ENCODE peak calls at places on chromosome 1, in nine cellular contexts. Q is dorsolateral prefrontal cortex, F is right lobe of liver, B is mesendoderm, K is uterus, C is brain microvascular endothelial cell, E is sigmoid colon, L is coronary artery, W is cardiac muscle cell. N is an unnamed sample.

GRCh38 chr1:1437033-1437903 is 1.8 kb downstream of the VWA1 start:
- DNase-seq in Q (no peak), F (peak), B (no peak), K (no peak), C (no peak), E (no peak), L (no peak), W (no peak), N (no peak)

GRCh38 chr1:78279051-78279450 is 211.7 kb upstream of the PTGFR start:
- DNase-seq in Q (no peak), F (no peak), B (no peak), K (no peak), C (peak), E (no peak), L (no peak), W (no peak), N (no peak)

GRCh38 chr1:209375681-209376360 is 207.7 kb upstream of the CAMK1G start:
- DNase-seq in Q (no peak), F (no peak), B (peak), K (no peak), C (peak), E (no peak), L (no peak), W (no peak), N (no peak)

GRCh38 chr1:225822655-225823403 is 12.9 kb downstream of the EPHX1 start:
- DNase-seq in Q (no peak), F (no peak), B (no peak), K (no peak), C (no peak), E (no peak), L (no peak), W (no peak), N (no peak)

GRCh38 chr1:66439028-66439427 is 94.9 kb upstream of the SGIP1 start:
- DNase-seq in Q (no peak), F (no peak), B (no peak), K (no peak), C (no peak), E (no peak), L (no peak), W (no peak), N (no peak)

GRCh38 chr1:45673956-45674355 is 12.4 kb downstream of the GPBP1L1 start:
- DNase-seq in Q (no peak), F (no peak), B (peak), K (no peak), C (no peak), E (no peak), L (no peak), W (no peak), N (no peak)

GRCh38 chr1:159282118-159282517 is 20.0 kb upstream of the FCER1A start:
- DNase-seq in Q (no peak), F (no peak), B (peak), K (no peak), C (no peak), E (no peak), L (no peak), W (no peak), N (no peak)

GRCh38 chr1:204222006-204222872 is 8.5 kb upstream of the GOLT1A start:
- DNase-seq in Q (no peak), F (no peak), B (no peak), K (no peak), C (no peak), E (no peak), L (no peak), W (no peak), N (no peak)

GRCh38 chr1:44807364-44808062 is 362 bp upstream of the DYNLT4 start:
- DNase-seq in Q (peak), F (peak), B (peak), K (peak), C (peak), E (peak), L (peak), W (peak), N (peak)

GRCh38 chr1:218735436-218735835 is 390.3 kb downstream of the TGFB2 start:
- DNase-seq in Q (no peak), F (no peak), B (no peak), K (peak), C (peak), E (no peak), L (no peak), W (peak), N (no peak)

GRCh38 chr1:205013683-205014367 is 29.2 kb upstream of the CNTN2 start:
- DNase-seq in Q (no peak), F (no peak), B (no peak), K (peak), C (no peak), E (peak), L (no peak), W (peak), N (no peak)

GRCh38 chr1:195195423-195196057 is 1412.7 kb downstream of the KCNT2 start:
- DNase-seq in Q (no peak), F (no peak), B (no peak), K (no peak), C (no peak), E (no peak), L (no peak), W (no peak), N (no peak)

GRCh38 chr1:222546548-222547259 is 1.2 kb downstream of the HHIPL2 start:
- DNase-seq in Q (no peak), F (no peak), B (peak), K (no peak), C (peak), E (no peak), L (no peak), W (peak), N (peak)

GRCh38 chr1:29984544-29985375 is 738.6 kb downstream of the MATN1 start:
- DNase-seq in Q (no peak), F (no peak), B (peak), K (no peak), C (no peak), E (no peak), L (peak), W (no peak), N (no peak)

GRCh38 chr1:111603979-111604378 is 15.6 kb upstream of the RAP1A start:
- DNase-seq in Q (no peak), F (no peak), B (no peak), K (no peak), C (no peak), E (peak), L (no peak), W (peak), N (no peak)

GRCh38 chr1:183476081-183476480 is 3.8 kb downstream of the SMG7 start:
- DNase-seq in Q (no peak), F (no peak), B (no peak), K (no peak), C (no peak), E (no peak), L (no peak), W (no peak), N (no peak)

GRCh38 chr1:39080269-39080826 is 54.2 kb downstream of the NDUFS5 start:
- DNase-seq in Q (no peak), F (no peak), B (no peak), K (no peak), C (no peak), E (no peak), L (no peak), W (no peak), N (no peak)

GRCh38 chr1:119742193-119742592 is 26.5 kb downstream of the HMGCS2 start:
- DNase-seq in Q (no peak), F (peak), B (no peak), K (no peak), C (no peak), E (no peak), L (peak), W (no peak), N (no peak)

GRCh38 chr1:153598309-153599172 is 14.4 kb downstream of the S100A16 start:
- DNase-seq in Q (no peak), F (no peak), B (peak), K (no peak), C (peak), E (peak), L (no peak), W (no peak), N (no peak)

GRCh38 chr1:59384443-59384842 is 87.5 kb downstream of the FGGY start:
- DNase-seq in Q (no peak), F (no peak), B (peak), K (no peak), C (no peak), E (no peak), L (no peak), W (no peak), N (no peak)

GRCh38 chr1:224540535-224540934 is 75.6 kb upstream of the CNIH3 start:
- DNase-seq in Q (no peak), F (no peak), B (no peak), K (no peak), C (no peak), E (no peak), L (no peak), W (no peak), N (no peak)

GRCh38 chr1:243945727-243946126 is 95.7 kb upstream of the AKT3 start:
- DNase-seq in Q (no peak), F (no peak), B (no peak), K (no peak), C (no peak), E (no peak), L (no peak), W (no peak), N (no peak)

GRCh38 chr1:231626535-231626950 is at the start of gene DISC1:
- DNase-seq in Q (peak), F (peak), B (peak), K (peak), C (peak), E (peak), L (peak), W (peak), N (no peak)

GRCh38 chr1:248098529-248098928 is 3.5 kb downstream of the OR2L13 start:
- DNase-seq in Q (no peak), F (no peak), B (no peak), K (no peak), C (no peak), E (no peak), L (no peak), W (no peak), N (no peak)

GRCh38 chr1:31696246-31696645 is 7.6 kb downstream of the COL16A1 start:
- DNase-seq in Q (peak), F (no peak), B (no peak), K (no peak), C (no peak), E (peak), L (no peak), W (no peak), N (no peak)

GRCh38 chr1:3603566-3604467 is 7.5 kb downstream of the MEGF6 start:
- DNase-seq in Q (no peak), F (no peak), B (no peak), K (no peak), C (no peak), E (no peak), L (no peak), W (no peak), N (no peak)

GRCh38 chr1:37234941-37235418 is 200.7 kb upstream of the GRIK3 start:
- DNase-seq in Q (peak), F (no peak), B (peak), K (no peak), C (no peak), E (no peak), L (no peak), W (no peak), N (no peak)

GRCh38 chr1:76124196-76124595 is 49.6 kb downstream of the ST6GALNAC3 start:
- DNase-seq in Q (no peak), F (no peak), B (peak), K (no peak), C (no peak), E (no peak), L (no peak), W (no peak), N (no peak)

DNA sequence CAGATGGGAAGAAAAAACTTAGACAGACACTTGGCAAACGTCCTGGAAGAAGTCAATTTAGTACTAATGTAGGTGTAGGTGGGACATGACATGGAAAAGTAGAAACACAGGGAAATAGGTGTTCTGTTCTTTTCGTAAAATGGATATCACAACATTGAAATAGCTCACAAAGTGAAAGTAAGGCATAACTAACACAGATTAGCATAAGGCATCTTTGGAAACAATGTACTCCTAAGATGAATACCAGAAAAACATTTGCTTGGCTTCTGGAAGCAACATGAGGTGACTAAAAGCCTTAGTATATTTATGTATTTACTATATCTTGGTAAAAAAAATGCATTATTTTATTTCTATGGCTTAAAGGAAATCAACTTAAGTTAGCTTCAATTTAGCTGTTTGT is 61.6 kb downstream of the GORAB start:
- DNase-seq in Q (no peak), F (no peak), B (no peak), K (no peak), C (no peak), E (no peak), L (no peak), W (no peak), N (no peak)
- H3K4me3 ChIP-seq in Q (no peak), F (no peak), B (no peak), K (peak), C (no peak), E (no peak), L (peak), W (no peak), N (peak)

GRCh38 chr1:246139745-246140182 is 367.3 kb downstream of the SMYD3 start:
- DNase-seq in Q (no peak), F (no peak), B (no peak), K (no peak), C (peak), E (no peak), L (no peak), W (no peak), N (peak)
- H3K27ac ChIP-seq in Q (no peak), F (no peak), B (no peak), K (no peak), C (peak), E (no peak), L (no peak), W (no peak), N (no peak)

GRCh38 chr1:245587435-245588105 is 432.8 kb downstream of the KIF26B start:
- DNase-seq in Q (no peak), F (no peak), B (no peak), K (no peak), C (no peak), E (no peak), L (peak), W (peak), N (no peak)
- H3K4me3 ChIP-seq in Q (no peak), F (no peak), B (no peak), K (no peak), C (no peak), E (no peak), L (no peak), W (no peak), N (no peak)

GRCh38 chr1:61449410-61449809 is 275.5 kb downstream of the TM2D1 start:
- DNase-seq in Q (no peak), F (no peak), B (no peak), K (no peak), C (no peak), E (no peak), L (peak), W (no peak), N (no peak)

GRCh38 chr1:61447339-61448016 is 277.5 kb downstream of the TM2D1 start:
- DNase-seq in Q (no peak), F (no peak), B (no peak), K (no peak), C (no peak), E (no peak), L (no peak), W (no peak), N (no peak)

GRCh38 chr1:61446531-61446991 is 278.4 kb downstream of the TM2D1 start:
- DNase-seq in Q (no peak), F (no peak), B (no peak), K (no peak), C (no peak), E (no peak), L (no peak), W (no peak), N (no peak)

GRCh38 chr1:61448934-61449368 is 276.0 kb downstream of the TM2D1 start:
- DNase-seq in Q (no peak), F (no peak), B (no peak), K (peak), C (no peak), E (peak), L (peak), W (no peak), N (no peak)

GRCh38 chr1:61448017-61448383 is 276.9 kb downstream of the TM2D1 start:
- DNase-seq in Q (no peak), F (no peak), B (no peak), K (no peak), C (no peak), E (no peak), L (no peak), W (no peak), N (no peak)
- H3K27ac ChIP-seq in Q (no peak), F (no peak), B (no peak), K (peak), C (no peak), E (peak), L (peak), W (no peak), N (no peak)

DNA sequence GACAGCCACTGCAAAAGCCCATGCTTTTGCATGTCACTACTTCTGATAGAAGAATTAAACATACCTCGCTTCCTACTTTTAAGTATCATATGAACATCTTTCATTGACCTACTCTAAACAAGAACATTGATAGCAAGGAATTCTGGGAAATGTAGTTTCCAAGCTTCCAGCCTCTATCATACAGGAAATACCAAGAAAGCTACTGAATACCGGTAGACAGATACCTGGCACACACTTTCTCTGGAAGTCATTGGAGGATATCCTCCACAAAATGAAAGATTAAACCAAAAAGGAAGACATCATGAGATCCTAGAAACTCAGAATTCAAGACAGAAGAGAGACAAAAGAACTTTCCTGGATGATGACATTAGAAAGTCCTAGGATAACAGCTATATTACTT is 103.2 kb upstream of the VAV3 start:
- DNase-seq in Q (no peak), F (no peak), B (peak), K (no peak), C (no peak), E (no peak), L (no peak), W (no peak), N (no peak)
- H3K4me3 ChIP-seq in Q (no peak), F (no peak), B (no peak), K (no peak), C (no peak), E (no peak), L (no peak), W (no peak), N (no peak)

GRCh38 chr1:200903793-200904192 is 9.1 kb downstream of the INAVA start:
- DNase-seq in Q (no peak), F (no peak), B (no peak), K (no peak), C (no peak), E (peak), L (no peak), W (no peak), N (no peak)

GRCh38 chr1:200906491-200906890 is 11.8 kb downstream of the INAVA start:
- DNase-seq in Q (no peak), F (no peak), B (no peak), K (no peak), C (no peak), E (no peak), L (no peak), W (no peak), N (no peak)

GRCh38 chr1:200905411-200906052 is 10.8 kb downstream of the INAVA start:
- DNase-seq in Q (no peak), F (no peak), B (no peak), K (no peak), C (peak), E (no peak), L (no peak), W (no peak), N (no peak)

GRCh38 chr1:200901796-200902444 is 7.2 kb downstream of the INAVA start:
- DNase-seq in Q (no peak), F (no peak), B (no peak), K (no peak), C (no peak), E (peak), L (no peak), W (peak), N (no peak)

DNA sequence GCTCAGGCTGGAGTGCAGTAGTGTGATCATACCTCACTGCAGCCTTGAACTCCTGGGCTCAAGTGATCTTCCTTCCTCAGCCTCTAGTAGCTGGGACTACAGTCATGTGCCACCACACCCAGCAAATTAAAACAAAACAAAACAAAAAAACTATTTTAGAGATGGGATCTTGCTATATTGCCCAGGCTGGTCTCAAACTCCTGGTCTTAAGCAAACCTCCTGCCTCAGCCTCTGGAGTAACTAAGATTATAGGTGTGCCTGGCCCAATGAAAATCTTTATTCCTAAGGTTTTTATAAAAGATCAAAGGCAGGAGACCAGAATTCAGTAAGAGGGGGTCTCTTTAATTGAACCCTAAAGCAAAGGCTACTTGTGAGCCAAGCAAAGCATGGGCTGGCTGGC is 10.1 kb downstream of the INAVA start:
- DNase-seq in Q (no peak), F (no peak), B (no peak), K (no peak), C (no peak), E (no peak), L (no peak), W (no peak), N (no peak)
- H3K27ac ChIP-seq in Q (no peak), F (no peak), B (no peak), K (no peak), C (no peak), E (no peak), L (no peak), W (no peak), N (no peak)

DNA sequence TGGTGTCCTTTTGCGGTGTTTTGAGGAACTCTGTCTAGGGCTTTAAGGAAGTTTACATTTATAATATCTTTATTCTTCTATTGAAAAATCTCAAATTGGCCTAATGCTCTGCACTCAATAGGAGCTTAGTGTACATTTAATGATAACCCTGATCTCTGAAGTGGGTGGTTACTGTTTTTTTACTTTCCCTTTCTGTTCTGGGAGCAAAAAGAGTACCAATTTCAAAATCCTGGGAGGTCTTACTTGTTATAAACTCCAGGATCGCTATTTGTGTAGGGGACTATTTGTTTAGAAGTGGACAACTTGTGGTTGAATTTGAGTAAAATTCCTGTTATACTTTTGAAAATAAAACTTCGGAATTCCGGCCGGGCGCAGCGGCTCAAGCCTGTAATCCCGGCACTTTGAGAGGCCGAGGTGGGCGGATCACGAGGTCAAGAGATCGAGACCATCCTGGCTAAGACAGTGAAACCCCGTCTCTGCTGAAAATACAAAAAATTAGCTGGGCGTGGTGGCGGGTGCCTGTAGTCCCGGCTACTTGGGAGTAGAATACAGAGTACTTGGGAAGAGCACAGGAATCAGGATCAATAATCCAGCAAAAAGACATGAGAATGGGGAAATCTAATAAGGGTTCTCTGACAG is 1.1 kb downstream of the C4BPB start:
- DNase-seq in Q (no peak), F (no peak), B (no peak), K (no peak), C (no peak), E (no peak), L (no peak), W (no peak), N (no peak)
- H3K4me3 ChIP-seq in Q (no peak), F (peak), B (no peak), K (no peak), C (no peak), E (no peak), L (no peak), W (no peak), N (no peak)